ENCODE peak calls at places on chromosomes 6 and 20, in ten cellular contexts. P is NB4, V is stomach, F is breast epithelium, E is transverse colon, W is tibial nerve, L is uterus, D is Peyer's patch, Y is body of pancreas, Z is IMR-90. S is an unnamed sample.

GRCh38 chr20:43919686-43920403 is 5.2 kb downstream of the TOX2 start:
- DNase-seq in P (no peak), V (no peak), F (no peak), E (no peak), W (no peak), L (no peak), D (no peak), Y (no peak), Z (no peak), S (no peak)

GRCh38 chr20:38139919-38140753 is 24.9 kb downstream of the TGM2 start:
- DNase-seq in P (peak), V (no peak), F (no peak), E (peak), W (no peak), L (peak), D (no peak), Y (no peak), Z (no peak), S (no peak)

GRCh38 chr20:5843054-5843731 is 93.0 kb downstream of the SHLD1 start:
- DNase-seq in P (peak), V (no peak), F (no peak), E (no peak), W (no peak), L (no peak), D (no peak), Y (no peak), Z (no peak), S (no peak)

GRCh38 chr20:44324343-44324742 is 12.5 kb upstream of the R3HDML start:
- DNase-seq in P (no peak), V (no peak), F (no peak), E (peak), W (no peak), L (no peak), D (no peak), Y (no peak), Z (no peak), S (no peak)

GRCh38 chr20:10986586-10986985 is 312.8 kb upstream of the JAG1 start:
- DNase-seq in P (no peak), V (no peak), F (no peak), E (no peak), W (no peak), L (no peak), D (no peak), Y (no peak), Z (peak), S (no peak)

GRCh38 chr20:48722737-48723191 is 105.0 kb downstream of the PREX1 start:
- DNase-seq in P (no peak), V (peak), F (no peak), E (no peak), W (peak), L (no peak), D (peak), Y (peak), Z (no peak), S (no peak)

GRCh38 chr6:91761621-91762020 is 1174.7 kb upstream of the MAP3K7 start:
- DNase-seq in P (no peak), V (no peak), F (no peak), E (no peak), W (no peak), L (no peak), D (no peak), Y (no peak), Z (no peak), S (no peak)

GRCh38 chr20:52482049-52482448 is 290.5 kb upstream of the ZFP64 start:
- DNase-seq in P (no peak), V (no peak), F (no peak), E (no peak), W (no peak), L (no peak), D (no peak), Y (no peak), Z (no peak), S (no peak)

GRCh38 chr20:48831702-48832422 is 4.1 kb upstream of the PREX1 start:
- DNase-seq in P (no peak), V (peak), F (no peak), E (peak), W (peak), L (peak), D (no peak), Y (no peak), Z (peak), S (no peak)

GRCh38 chr6:117237561-117237960 is 27.8 kb upstream of the VGLL2 start:
- DNase-seq in P (peak), V (no peak), F (no peak), E (no peak), W (no peak), L (no peak), D (no peak), Y (no peak), Z (no peak), S (no peak)

GRCh38 chr20:44097521-44098255 is 89.3 kb downstream of the JPH2 start:
- DNase-seq in P (no peak), V (no peak), F (no peak), E (no peak), W (no peak), L (no peak), D (no peak), Y (no peak), Z (peak), S (no peak)

GRCh38 chr20:3710703-3711417 is 1.5 kb downstream of the SIGLEC1 start:
- DNase-seq in P (peak), V (peak), F (peak), E (peak), W (peak), L (peak), D (peak), Y (peak), Z (peak), S (no peak)

GRCh38 chr20:63471002-63471718 is 1.3 kb downstream of the KCNQ2 start:
- DNase-seq in P (no peak), V (no peak), F (no peak), E (no peak), W (no peak), L (no peak), D (no peak), Y (no peak), Z (no peak), S (no peak)

GRCh38 chr6:46191961-46192360 is 21.2 kb upstream of the ENPP5 start:
- DNase-seq in P (no peak), V (no peak), F (no peak), E (no peak), W (no peak), L (no peak), D (no peak), Y (no peak), Z (peak), S (no peak)

GRCh38 chr6:19811397-19812079 is 25.6 kb upstream of the ID4 start:
- DNase-seq in P (no peak), V (no peak), F (no peak), E (no peak), W (no peak), L (no peak), D (no peak), Y (no peak), Z (no peak), S (no peak)

GRCh38 chr6:95685817-95686216 is 108.5 kb downstream of the MANEA start:
- DNase-seq in P (no peak), V (no peak), F (no peak), E (no peak), W (no peak), L (no peak), D (no peak), Y (no peak), Z (no peak), S (no peak)

GRCh38 chr20:58890073-58890453 is 37.5 kb downstream of the GNAS start:
- DNase-seq in P (no peak), V (no peak), F (no peak), E (no peak), W (no peak), L (no peak), D (no peak), Y (no peak), Z (no peak), S (no peak)

GRCh38 chr20:58891076-58891685 is 38.7 kb downstream of the GNAS start:
- DNase-seq in P (peak), V (peak), F (peak), E (peak), W (peak), L (peak), D (peak), Y (peak), Z (peak), S (no peak)

GRCh38 chr20:58891686-58892125 is 39.2 kb downstream of the GNAS start:
- DNase-seq in P (peak), V (peak), F (no peak), E (peak), W (no peak), L (peak), D (no peak), Y (peak), Z (no peak), S (no peak)

GRCh38 chr20:58889334-58890072 is 37.0 kb downstream of the GNAS start:
- DNase-seq in P (peak), V (no peak), F (no peak), E (no peak), W (no peak), L (no peak), D (no peak), Y (no peak), Z (no peak), S (no peak)

GRCh38 chr20:58890454-58891075 is 38.0 kb downstream of the GNAS start:
- DNase-seq in P (peak), V (peak), F (peak), E (peak), W (peak), L (peak), D (peak), Y (peak), Z (peak), S (no peak)
- TF ChIP-seq POLR2A in P (peak), V (no peak), F (no peak), E (peak), W (peak), L (peak), D (no peak), Y (no peak), Z (peak), S (peak)

GRCh38 chr6:42877695-42878094 is 1.7 kb upstream of the RPL7L1 start:
- DNase-seq in P (no peak), V (no peak), F (no peak), E (no peak), W (no peak), L (no peak), D (no peak), Y (no peak), Z (no peak), S (no peak)
- TF ChIP-seq POLR2A in P (no peak), V (no peak), F (no peak), E (no peak), W (no peak), L (no peak), D (no peak), Y (no peak), Z (no peak), S (no peak)

GRCh38 chr6:26033132-26033941 is 53.9 kb upstream of the HFE start:
- DNase-seq in P (peak), V (peak), F (no peak), E (peak), W (peak), L (peak), D (peak), Y (peak), Z (peak), S (no peak)
- TF ChIP-seq POLR2A in P (peak), V (peak), F (peak), E (peak), W (peak), L (peak), D (peak), Y (peak), Z (peak), S (peak)

DNA sequence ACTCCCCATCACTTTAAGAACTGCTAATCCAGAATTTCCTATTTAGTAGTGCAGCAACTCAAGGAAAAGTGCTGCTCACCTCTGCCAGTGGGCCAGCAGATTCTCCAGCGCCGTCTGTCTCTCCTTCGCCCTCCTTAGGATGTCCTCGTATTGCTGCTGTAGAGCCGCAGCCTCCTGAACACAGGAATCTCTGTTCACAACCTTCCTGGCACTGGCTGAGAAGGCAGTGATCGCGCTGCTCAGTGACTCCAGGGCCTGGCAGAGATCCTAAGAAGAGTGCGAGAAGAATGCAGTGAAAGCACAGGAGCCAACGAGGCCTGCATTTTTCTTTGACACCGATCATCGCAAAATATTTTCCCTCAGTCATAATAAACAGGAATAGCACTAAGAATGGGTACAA is 209.0 kb downstream of the SYNE1 start:
- DNase-seq in P (no peak), V (no peak), F (no peak), E (no peak), W (no peak), L (no peak), D (no peak), Y (no peak), Z (peak), S (no peak)
- TF ChIP-seq POLR2A in P (no peak), V (no peak), F (no peak), E (no peak), W (no peak), L (no peak), D (no peak), Y (no peak), Z (no peak), S (no peak)

DNA sequence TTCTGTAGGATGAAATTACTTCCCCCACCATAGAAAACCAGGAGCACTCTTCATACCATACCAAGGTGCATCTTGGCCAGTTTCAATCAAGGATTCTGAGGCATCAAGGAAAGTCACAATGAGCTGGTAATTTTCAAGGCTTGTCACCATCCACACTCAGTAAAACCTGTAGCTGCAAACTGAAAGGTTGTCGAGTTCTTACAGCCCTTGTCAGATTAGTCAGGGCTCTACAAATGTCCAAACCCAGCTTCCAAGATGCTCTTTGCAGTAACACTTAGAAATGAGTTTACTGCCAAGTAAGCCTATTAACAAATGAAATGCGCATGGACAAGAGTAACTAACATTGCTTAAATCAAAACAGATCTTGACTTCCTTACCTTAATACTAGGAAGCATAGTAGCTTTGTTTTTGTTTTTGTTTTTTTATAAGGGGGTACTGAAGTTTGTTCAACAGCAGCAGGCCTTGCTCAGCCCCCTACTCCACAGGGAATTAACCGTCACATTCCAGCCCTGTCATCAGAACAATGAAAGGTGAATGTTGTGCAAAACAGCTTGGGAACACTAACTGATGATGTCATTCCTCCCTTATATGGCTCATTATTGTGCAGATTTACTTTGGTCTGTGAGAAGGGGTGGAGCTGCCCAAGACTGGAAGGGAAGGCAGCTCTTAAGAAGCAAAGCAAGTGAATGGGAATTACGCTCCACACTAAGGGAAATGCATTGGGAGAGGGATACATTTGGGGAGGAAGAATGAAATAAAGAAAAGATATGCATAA is 49.9 kb upstream of the TMEM30A start:
- DNase-seq in P (peak), V (no peak), F (no peak), E (no peak), W (no peak), L (peak), D (no peak), Y (no peak), Z (peak), S (no peak)
- TF ChIP-seq POLR2A in P (no peak), V (no peak), F (no peak), E (no peak), W (no peak), L (no peak), D (no peak), Y (no peak), Z (no peak), S (no peak)

DNA sequence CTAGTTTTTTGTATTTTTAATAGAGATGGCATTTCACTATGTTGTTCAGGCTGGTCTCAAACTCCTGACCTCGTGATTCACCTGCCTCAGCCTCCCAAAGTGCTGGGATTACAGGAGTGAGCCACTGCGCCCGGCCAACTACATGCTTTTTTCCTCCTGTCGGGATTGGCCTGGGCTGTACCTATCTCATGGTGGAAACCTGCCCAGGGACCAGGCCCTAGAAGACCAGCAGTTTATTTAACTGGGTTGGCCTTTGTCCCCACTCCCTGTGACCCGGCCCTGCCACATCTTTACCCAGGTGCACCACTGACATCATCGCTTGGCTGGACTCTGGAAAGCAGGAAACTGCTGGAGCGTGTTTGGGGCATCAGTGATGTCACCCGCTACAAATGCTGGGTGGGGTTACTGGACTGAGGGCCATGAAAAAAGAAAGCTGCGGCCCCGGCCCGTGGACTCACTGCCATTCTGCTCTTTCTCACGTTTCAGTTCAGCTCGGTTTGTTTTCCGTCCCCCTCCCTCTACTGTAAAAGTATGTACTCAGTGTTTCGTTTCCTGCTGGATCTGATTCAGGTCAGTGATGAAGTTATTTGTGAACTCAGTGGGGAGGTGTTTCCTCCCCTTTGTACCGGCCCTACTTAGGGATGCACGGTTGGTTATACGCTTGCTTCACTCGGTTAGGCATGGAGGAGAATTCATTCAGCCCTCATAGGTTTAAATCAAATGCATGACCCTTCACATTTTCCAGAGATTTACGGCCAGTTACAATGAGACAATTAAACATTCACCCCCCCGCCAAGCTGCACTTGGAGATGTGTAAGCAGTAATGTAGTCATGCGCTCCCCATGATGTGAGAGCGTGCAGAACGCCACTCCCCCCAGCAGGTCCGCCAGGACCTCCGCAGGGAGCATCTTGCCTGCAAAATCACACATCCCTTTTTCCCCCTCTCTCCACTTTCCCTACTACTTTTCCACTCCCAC is 179.3 kb downstream of the MTHFD1L start:
- DNase-seq in P (no peak), V (peak), F (peak), E (peak), W (peak), L (peak), D (no peak), Y (peak), Z (peak), S (no peak)
- TF ChIP-seq POLR2A in P (no peak), V (no peak), F (no peak), E (peak), W (no peak), L (peak), D (no peak), Y (peak), Z (peak), S (no peak)

DNA sequence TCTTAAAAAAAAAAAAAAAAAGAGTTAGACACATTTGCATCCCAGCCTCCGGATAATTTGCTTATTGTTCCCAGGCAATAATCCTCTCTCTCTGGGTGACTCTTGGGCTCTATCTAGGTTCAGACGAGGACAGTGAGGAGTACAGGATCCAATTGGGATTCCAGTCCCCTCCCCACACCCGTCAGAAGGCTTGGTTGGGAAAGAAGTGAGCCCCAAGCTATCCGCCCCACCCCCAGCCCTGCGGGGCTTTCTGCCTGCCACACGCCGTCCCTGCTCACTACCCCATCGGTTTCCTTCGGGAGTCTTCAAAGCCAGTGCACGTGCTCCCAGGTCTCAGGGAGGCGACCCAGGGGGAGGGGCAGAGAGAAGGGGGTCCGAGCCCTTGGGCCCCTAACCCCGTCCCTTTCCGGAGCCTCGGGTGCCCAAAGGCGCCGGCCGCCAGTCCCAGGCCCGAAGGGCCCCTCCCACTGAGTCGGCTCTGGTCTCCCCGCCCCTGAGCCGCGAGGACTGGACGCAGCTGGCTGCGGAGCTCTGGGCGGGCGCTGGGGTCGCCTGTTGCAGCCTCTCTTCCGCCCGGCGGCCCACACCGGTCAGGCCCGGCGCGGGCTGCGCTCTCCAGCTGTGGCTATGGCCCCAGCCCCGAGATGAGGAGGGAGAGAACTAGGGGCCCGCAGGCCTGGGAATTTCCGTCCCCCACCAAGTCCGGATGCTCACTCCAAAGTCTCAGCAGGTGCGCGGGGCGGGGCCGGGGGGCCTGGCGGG is 2.5 kb downstream of the MYMX start:
- DNase-seq in P (peak), V (peak), F (peak), E (peak), W (peak), L (peak), D (peak), Y (peak), Z (peak), S (no peak)
- TF ChIP-seq POLR2A in P (peak), V (peak), F (peak), E (peak), W (peak), L (peak), D (no peak), Y (peak), Z (no peak), S (no peak)

DNA sequence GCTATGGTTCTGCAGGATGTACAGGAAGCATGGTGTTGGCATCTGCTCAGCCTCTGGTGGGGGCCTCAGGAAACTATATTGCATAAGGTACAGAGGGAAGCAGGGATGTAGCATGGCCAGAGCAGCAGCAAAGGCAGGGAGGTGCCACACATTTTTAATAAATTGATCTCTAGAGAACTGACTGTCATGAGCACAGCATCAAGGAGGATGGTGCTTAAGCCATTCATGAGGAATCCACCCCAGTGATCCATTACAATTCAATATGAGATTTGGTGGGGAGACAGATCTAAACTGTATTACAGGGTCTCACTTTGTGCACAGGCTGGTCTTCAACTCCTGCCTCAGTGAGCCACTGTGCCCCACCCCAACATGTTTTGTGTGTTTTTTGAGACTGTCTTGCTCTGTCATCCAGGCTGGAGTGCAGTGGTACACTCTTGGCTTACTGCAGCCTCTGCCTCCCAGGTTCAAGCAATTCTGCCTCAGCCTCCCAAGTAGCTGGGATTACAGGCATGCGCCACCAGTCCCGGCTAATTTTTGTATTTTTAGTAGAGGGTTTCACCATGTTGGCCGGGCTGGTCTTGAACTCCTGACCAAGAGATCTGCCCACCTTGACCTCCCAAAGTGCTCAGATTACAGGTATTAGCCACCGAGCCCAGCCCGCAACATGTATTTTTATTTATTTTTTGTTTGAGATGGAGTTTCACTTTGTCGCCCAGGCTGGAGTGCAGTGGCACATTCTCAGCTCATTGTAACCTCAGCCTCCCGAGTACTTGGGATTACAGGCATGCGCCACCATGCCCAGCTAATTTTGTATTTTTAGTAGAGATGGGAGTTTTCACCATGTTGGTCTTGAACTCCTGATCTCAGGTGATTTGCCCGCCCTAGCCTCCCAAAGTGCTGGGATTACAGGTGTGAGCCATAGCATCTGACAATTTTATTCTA is 10.3 kb downstream of the HSPA1B start:
- DNase-seq in P (peak), V (no peak), F (no peak), E (no peak), W (no peak), L (no peak), D (no peak), Y (no peak), Z (no peak), S (no peak)
- TF ChIP-seq POLR2A in P (no peak), V (no peak), F (no peak), E (no peak), W (no peak), L (no peak), D (no peak), Y (no peak), Z (no peak), S (no peak)